ENCODE peak calls at places on chromosomes 16 and 17, in five cellular contexts. One of them, this sample, is unnamed.

GRCh38 chr16:89257281-89257731 is 39.8 kb downstream of the ZNF778 start:
- DNase-seq in heart left ventricle: no peak
- DNase-seq in mesendoderm: no peak
- DNase-seq in HL-60: no peak
- DNase-seq in aorta: peak; percentile 53
- DNase-seq in this sample: no peak

GRCh38 chr17:33120103-33120502 is 128.5 kb downstream of the SPACA3 start:
- DNase-seq in HL-60: no peak
- DNase-seq in mesendoderm: no peak
- DNase-seq in aorta: no peak
- DNase-seq in heart left ventricle: no peak
- DNase-seq in this sample: peak; percentile 50

GRCh38 chr16:60929-61878 is 7.6 kb downstream of the SNRNP25 start:
- DNase-seq in aorta: peak; percentile 52
- DNase-seq in heart left ventricle: no peak
- DNase-seq in HL-60: no peak
- DNase-seq in mesendoderm: no peak
- DNase-seq in this sample: no peak

GRCh38 chr17:2582493-2582892 is 11.0 kb upstream of the PAFAH1B1 start:
- DNase-seq in mesendoderm: no peak
- DNase-seq in heart left ventricle: no peak
- DNase-seq in HL-60: no peak
- DNase-seq in aorta: no peak
- DNase-seq in this sample: no peak

GRCh38 chr16:22683258-22683657 is 130.7 kb upstream of the HS3ST2 start:
- DNase-seq in aorta: no peak
- DNase-seq in mesendoderm: no peak
- DNase-seq in HL-60: no peak
- DNase-seq in heart left ventricle: no peak
- DNase-seq in this sample: no peak

GRCh38 chr16:9402293-9402865 is 310.9 kb downstream of the HAPSTR1 start:
- DNase-seq in HL-60: no peak
- DNase-seq in aorta: no peak
- DNase-seq in heart left ventricle: no peak
- DNase-seq in mesendoderm: no peak
- DNase-seq in this sample: no peak

GRCh38 chr16:88857728-88858339 is 907 bp downstream of the TRAPPC2L start:
- DNase-seq in aorta: peak; percentile 87
- DNase-seq in HL-60: peak; percentile 73
- DNase-seq in heart left ventricle: peak; percentile 81
- DNase-seq in mesendoderm: peak; percentile 83
- DNase-seq in this sample: peak; percentile 82

GRCh38 chr17:48646183-48647102 is 20.3 kb upstream of the HOXB9 start:
- DNase-seq in mesendoderm: peak; percentile 86
- DNase-seq in heart left ventricle: no peak
- DNase-seq in aorta: no peak
- DNase-seq in HL-60: no peak
- DNase-seq in this sample: no peak

GRCh38 chr17:45371414-45372324 is 54.8 kb upstream of the MAP3K14 start:
- DNase-seq in mesendoderm: peak; percentile 99
- DNase-seq in heart left ventricle: peak; percentile 91
- DNase-seq in HL-60: no peak
- DNase-seq in aorta: peak; percentile 91
- DNase-seq in this sample: peak; percentile 73

GRCh38 chr17:68161644-68162428 is 86.0 kb upstream of the AMZ2 start:
- DNase-seq in HL-60: no peak
- DNase-seq in heart left ventricle: peak; percentile 38
- DNase-seq in mesendoderm: peak; percentile 18
- DNase-seq in aorta: no peak
- DNase-seq in this sample: no peak

GRCh38 chr16:77589071-77589755 is 133.1 kb upstream of the NUDT7 start:
- DNase-seq in heart left ventricle: no peak
- DNase-seq in aorta: no peak
- DNase-seq in HL-60: no peak
- DNase-seq in mesendoderm: no peak
- DNase-seq in this sample: no peak

GRCh38 chr16:5252800-5253199 is 155.2 kb upstream of the EEF2KMT start:
- DNase-seq in HL-60: no peak
- DNase-seq in mesendoderm: no peak
- DNase-seq in heart left ventricle: no peak
- DNase-seq in aorta: no peak
- DNase-seq in this sample: no peak

GRCh38 chr17:35167046-35167445 is 19.4 kb downstream of the UNC45B start:
- DNase-seq in aorta: no peak
- DNase-seq in mesendoderm: no peak
- DNase-seq in HL-60: no peak
- DNase-seq in heart left ventricle: no peak
- DNase-seq in this sample: no peak

GRCh38 chr17:53101706-53102105 is 721.0 kb upstream of the KIF2B start:
- DNase-seq in HL-60: no peak
- DNase-seq in mesendoderm: no peak
- DNase-seq in heart left ventricle: no peak
- DNase-seq in aorta: no peak
- DNase-seq in this sample: no peak

GRCh38 chr17:8887834-8888703 is 20.6 kb upstream of the PIK3R6 start:
- DNase-seq in aorta: no peak
- DNase-seq in mesendoderm: peak; percentile 92
- DNase-seq in HL-60: no peak
- DNase-seq in heart left ventricle: peak; percentile 62
- DNase-seq in this sample: no peak

GRCh38 chr16:63749256-63749655 is 1372.6 kb downstream of the CDH11 start:
- DNase-seq in aorta: no peak
- DNase-seq in mesendoderm: no peak
- DNase-seq in HL-60: no peak
- DNase-seq in heart left ventricle: no peak
- DNase-seq in this sample: no peak

GRCh38 chr17:82984751-82985435 is 94.5 kb upstream of the METRNL start:
- DNase-seq in HL-60: no peak
- DNase-seq in heart left ventricle: no peak
- DNase-seq in mesendoderm: no peak
- DNase-seq in aorta: no peak
- DNase-seq in this sample: no peak

GRCh38 chr17:34252890-34253525 is 2.1 kb upstream of the CCL2 start:
- DNase-seq in aorta: no peak
- DNase-seq in HL-60: no peak
- DNase-seq in heart left ventricle: no peak
- DNase-seq in mesendoderm: no peak
- DNase-seq in this sample: no peak

GRCh38 chr17:40515491-40516041 is 14.1 kb upstream of the TNS4 start:
- DNase-seq in heart left ventricle: no peak
- DNase-seq in aorta: no peak
- DNase-seq in HL-60: no peak
- DNase-seq in mesendoderm: peak; percentile 89
- DNase-seq in this sample: no peak

GRCh38 chr16:83574388-83574787 is 233.4 kb upstream of the HSBP1 start:
- DNase-seq in HL-60: no peak
- DNase-seq in heart left ventricle: no peak
- DNase-seq in mesendoderm: peak; percentile 87
- DNase-seq in aorta: no peak
- DNase-seq in this sample: no peak

GRCh38 chr17:2560658-2561057 is 32.8 kb upstream of the PAFAH1B1 start:
- DNase-seq in aorta: no peak
- DNase-seq in heart left ventricle: no peak
- DNase-seq in HL-60: no peak
- DNase-seq in mesendoderm: no peak
- DNase-seq in this sample: no peak

GRCh38 chr17:78185981-78186688 is 717 bp downstream of the TK1 start:
- DNase-seq in mesendoderm: peak; percentile 70
- DNase-seq in HL-60: peak; percentile 45
- DNase-seq in aorta: peak; percentile 79
- DNase-seq in heart left ventricle: peak; percentile 64
- DNase-seq in this sample: no peak

GRCh38 chr17:29933379-29933778 is 3.4 kb upstream of the SSH2 start:
- DNase-seq in HL-60: peak; percentile 17
- DNase-seq in heart left ventricle: no peak
- DNase-seq in aorta: no peak
- DNase-seq in mesendoderm: peak; percentile 81
- DNase-seq in this sample: no peak

DNA sequence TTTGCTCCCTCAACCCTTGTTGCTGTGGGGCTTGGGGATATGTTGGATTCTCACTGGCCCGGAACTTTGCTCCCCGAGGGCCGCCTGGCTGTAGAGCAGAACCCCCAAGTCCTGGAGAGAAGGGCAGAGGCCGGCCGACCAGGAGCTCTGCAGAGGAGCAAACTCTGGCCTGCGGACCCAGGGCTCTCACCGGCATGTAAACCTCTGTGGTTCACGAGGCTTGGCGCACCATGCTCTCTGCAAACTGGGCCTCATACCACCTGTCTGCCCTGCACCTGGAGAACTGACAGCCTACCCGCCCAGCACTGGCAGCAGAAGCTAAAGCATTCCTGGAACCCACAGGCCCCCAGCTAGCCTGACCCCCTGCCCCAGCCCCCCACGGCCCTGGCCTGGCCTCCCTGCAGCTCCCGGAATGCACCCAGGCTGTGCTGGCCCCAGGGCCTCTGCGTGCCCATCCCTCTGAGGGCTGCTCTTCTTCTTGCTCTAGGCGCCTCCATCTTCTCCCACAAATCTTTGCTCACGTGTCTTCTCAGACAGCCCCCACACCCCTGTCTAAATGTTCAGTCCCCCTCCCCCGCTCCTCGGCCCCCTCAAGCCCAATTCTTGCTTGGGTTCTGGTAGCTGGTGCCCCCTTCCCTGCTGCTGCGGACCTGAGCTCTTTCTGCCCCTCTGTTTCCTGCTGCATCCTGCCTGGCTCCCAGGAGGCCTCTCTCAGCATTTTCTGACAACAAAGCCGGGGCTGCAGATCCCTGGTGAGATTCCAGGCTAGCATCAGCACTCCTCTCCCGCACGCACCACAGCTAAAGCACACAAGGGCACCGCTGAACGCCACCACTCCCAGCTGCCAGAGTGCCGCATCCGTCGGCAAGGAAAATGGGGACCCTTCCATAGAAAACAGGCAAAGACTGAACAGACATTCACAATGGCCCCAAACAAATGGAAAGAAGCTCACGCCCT is 23.3 kb downstream of the ACTG1 start:
- DNase-seq in mesendoderm: no peak
- DNase-seq in aorta: no peak
- DNase-seq in heart left ventricle: no peak
- DNase-seq in HL-60: no peak
- DNase-seq in this sample: no peak
- H3K4me3 ChIP-seq in mesendoderm: no peak overlapping the region
- H3K4me3 ChIP-seq in aorta: no peak overlapping the region
- H3K4me3 ChIP-seq in heart left ventricle: peak overlapping the region; percentile 10
- H3K4me3 ChIP-seq in HL-60: no peak overlapping the region
- H3K4me3 ChIP-seq in this sample: no peak overlapping the region

GRCh38 chr17:80478487-80479245 is 2.3 kb upstream of the NPTX1 start:
- DNase-seq in HL-60: no peak
- DNase-seq in heart left ventricle: no peak
- DNase-seq in mesendoderm: no peak
- DNase-seq in aorta: no peak
- DNase-seq in this sample: no peak

GRCh38 chr17:80475949-80476876 is at the start of gene NPTX1:
- DNase-seq in mesendoderm: no peak
- DNase-seq in aorta: no peak
- DNase-seq in heart left ventricle: no peak
- DNase-seq in HL-60: no peak
- DNase-seq in this sample: no peak

GRCh38 chr17:80474933-80475915 is 1.2 kb downstream of the NPTX1 start:
- DNase-seq in aorta: no peak
- DNase-seq in mesendoderm: no peak
- DNase-seq in heart left ventricle: no peak
- DNase-seq in HL-60: no peak
- DNase-seq in this sample: no peak

GRCh38 chr17:80477647-80478478 is 1.5 kb upstream of the NPTX1 start:
- DNase-seq in heart left ventricle: no peak
- DNase-seq in aorta: no peak
- DNase-seq in mesendoderm: peak; percentile 74
- DNase-seq in HL-60: peak; percentile 20
- DNase-seq in this sample: peak; percentile 76

DNA sequence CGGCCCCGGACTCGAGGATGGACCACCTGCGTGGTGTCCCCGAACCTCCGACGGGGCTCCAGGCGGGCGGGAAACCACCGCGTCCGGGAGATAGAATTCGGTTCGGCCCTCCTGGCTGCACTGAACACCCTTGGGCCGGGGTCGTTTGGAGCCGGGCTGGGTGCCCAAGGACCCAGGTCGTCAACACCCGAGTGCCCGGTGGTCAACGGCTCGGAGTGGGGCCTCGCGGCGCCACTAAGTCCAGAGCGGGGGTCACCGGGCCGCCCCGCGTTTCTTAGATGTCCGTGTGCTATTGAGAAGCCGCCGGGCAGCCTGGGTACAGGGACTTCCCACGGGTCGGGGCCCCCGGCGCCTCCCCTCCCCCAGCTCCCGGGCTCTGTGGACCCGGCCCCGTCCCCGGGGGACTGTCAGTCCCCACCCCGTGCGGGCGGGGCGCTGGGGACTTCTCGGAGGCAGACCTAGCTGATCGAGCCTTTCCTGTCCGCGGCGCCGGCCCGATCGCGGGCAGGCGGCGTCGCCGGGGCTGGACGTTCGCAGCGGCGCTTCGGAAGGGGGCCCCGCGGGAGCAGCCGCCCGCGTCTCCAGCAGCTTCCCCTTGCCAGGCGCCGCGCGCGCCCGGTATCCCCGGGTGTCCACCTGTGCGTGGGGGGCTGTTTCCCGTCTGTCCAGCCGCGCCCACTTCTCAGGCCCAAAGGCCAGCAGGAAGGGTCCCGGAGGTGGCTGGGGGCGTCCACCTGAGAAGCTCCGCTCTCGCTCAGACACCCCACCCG is 655 bp upstream of the NPTX1 start:
- DNase-seq in aorta: no peak
- DNase-seq in heart left ventricle: no peak
- DNase-seq in HL-60: no peak
- DNase-seq in mesendoderm: no peak
- DNase-seq in this sample: no peak
- H3K27me3 ChIP-seq in aorta: no peaks in the 10 kb centered on the region
- H3K27me3 ChIP-seq in heart left ventricle: peaks cover 95% of the 10 kb centered on the region
- H3K27me3 ChIP-seq in HL-60: peaks cover 75% of the 10 kb centered on the region
- H3K27me3 ChIP-seq in mesendoderm: peaks cover 61% of the 10 kb centered on the region
- H3K27me3 ChIP-seq in this sample: peaks cover 58% of the 10 kb centered on the region

DNA sequence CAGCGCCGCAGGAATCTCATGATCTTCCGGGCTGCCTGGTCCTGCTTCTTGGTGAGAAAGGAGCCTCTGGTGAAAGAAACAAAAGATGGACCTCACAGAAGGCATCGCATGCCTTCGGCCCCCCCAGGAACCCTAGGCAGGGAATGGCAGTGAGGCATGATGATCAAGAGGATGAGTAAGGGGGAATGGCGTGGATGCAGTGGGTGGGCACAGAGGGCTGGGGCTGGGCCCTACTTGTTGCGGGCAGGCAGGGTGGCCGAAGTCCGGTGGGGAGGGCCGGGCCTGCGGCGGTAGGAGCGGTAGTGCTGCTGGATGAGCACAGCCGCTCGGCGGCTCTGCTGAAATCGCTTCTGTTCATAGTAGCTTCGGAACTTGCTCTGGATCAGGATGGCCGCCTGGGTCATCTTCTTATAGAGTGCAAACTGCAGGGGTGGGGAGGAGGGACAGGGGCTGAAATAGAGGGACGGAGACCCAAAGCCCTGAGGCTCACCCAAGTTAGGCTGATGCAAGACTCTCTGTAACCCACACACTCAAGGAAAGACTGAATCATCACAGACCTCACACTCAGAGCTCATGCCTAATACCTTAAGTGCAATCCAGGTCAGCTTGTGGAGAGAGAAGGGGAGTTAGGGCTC is 1.4 kb upstream of the SPAG7 start:
- DNase-seq in aorta: no peak
- DNase-seq in HL-60: peak; percentile 15
- DNase-seq in mesendoderm: peak; percentile 90
- DNase-seq in heart left ventricle: no peak
- DNase-seq in this sample: no peak
- H3K4me3 ChIP-seq in aorta: no peak overlapping the region
- H3K4me3 ChIP-seq in HL-60: no peak overlapping the region
- H3K4me3 ChIP-seq in mesendoderm: peak overlapping the region; percentile 83
- H3K4me3 ChIP-seq in heart left ventricle: peak overlapping the region; percentile 71
- H3K4me3 ChIP-seq in this sample: peak overlapping the region; percentile 91

GRCh38 chr17:49973271-49973615 is 4.3 kb downstream of the DLX4 start:
- DNase-seq in heart left ventricle: no peak
- DNase-seq in HL-60: no peak
- DNase-seq in mesendoderm: no peak
- DNase-seq in aorta: no peak
- DNase-seq in this sample: no peak
- H3K27me3 ChIP-seq in heart left ventricle: peaks cover 97% of the 10 kb centered on the region
- H3K27me3 ChIP-seq in HL-60: peaks cover 65% of the 10 kb centered on the region
- H3K27me3 ChIP-seq in mesendoderm: peaks cover 54% of the 10 kb centered on the region
- H3K27me3 ChIP-seq in aorta: no peaks in the 10 kb centered on the region
- H3K27me3 ChIP-seq in this sample: peaks cover 91% of the 10 kb centered on the region

This sample was measured in dorsolateral prefrontal cortex.